ENCODE peak calls at places on chromosomes 3 and 15, in five cellular contexts. One of them, this sample, is unnamed.

GRCh38 chr3:117097356-117097755 is 387.8 kb downstream of the TUSC7 start:
- DNase-seq in mammary epithelial cell: no peak
- DNase-seq in gastrocnemius medialis: no peak
- DNase-seq in stomach: no peak
- DNase-seq in tibial artery: no peak
- DNase-seq in this sample: no peak

GRCh38 chr15:98668566-98669308 is 20.4 kb downstream of the IGF1R start:
- DNase-seq in stomach: no peak
- DNase-seq in tibial artery: no peak
- DNase-seq in gastrocnemius medialis: no peak
- DNase-seq in mammary epithelial cell: peak; percentile 93
- DNase-seq in this sample: peak; percentile 91

GRCh38 chr3:48694610-48695051 is 8.9 kb upstream of the NCKIPSD start:
- DNase-seq in stomach: peak; percentile 64
- DNase-seq in gastrocnemius medialis: peak; percentile 66
- DNase-seq in tibial artery: peak; percentile 90
- DNase-seq in mammary epithelial cell: peak; percentile 85
- DNase-seq in this sample: peak; percentile 79

GRCh38 chr15:28105224-28105791 is 6.2 kb upstream of the OCA2 start:
- DNase-seq in mammary epithelial cell: no peak
- DNase-seq in tibial artery: no peak
- DNase-seq in gastrocnemius medialis: no peak
- DNase-seq in stomach: no peak
- DNase-seq in this sample: no peak

GRCh38 chr3:46677096-46677702 is 16.3 kb downstream of the ALS2CL start:
- DNase-seq in tibial artery: no peak
- DNase-seq in stomach: no peak
- DNase-seq in gastrocnemius medialis: no peak
- DNase-seq in mammary epithelial cell: no peak
- DNase-seq in this sample: no peak

GRCh38 chr15:73906346-73907017 is 19.8 kb upstream of the LOXL1 start:
- DNase-seq in stomach: no peak
- DNase-seq in tibial artery: no peak
- DNase-seq in mammary epithelial cell: no peak
- DNase-seq in gastrocnemius medialis: no peak
- DNase-seq in this sample: no peak

GRCh38 chr15:27902680-27903385 is 196.3 kb downstream of the OCA2 start:
- DNase-seq in stomach: no peak
- DNase-seq in mammary epithelial cell: no peak
- DNase-seq in gastrocnemius medialis: no peak
- DNase-seq in tibial artery: no peak
- DNase-seq in this sample: no peak

GRCh38 chr15:32878849-32879795 is 161.3 kb downstream of the GREM1 start:
- DNase-seq in gastrocnemius medialis: no peak
- DNase-seq in tibial artery: no peak
- DNase-seq in stomach: no peak
- DNase-seq in mammary epithelial cell: no peak
- DNase-seq in this sample: no peak

GRCh38 chr3:169241928-169242751 is 421.4 kb downstream of the MECOM start:
- DNase-seq in stomach: peak; percentile 54
- DNase-seq in gastrocnemius medialis: no peak
- DNase-seq in tibial artery: no peak
- DNase-seq in mammary epithelial cell: peak; percentile 30
- DNase-seq in this sample: peak; percentile 63

GRCh38 chr3:58249358-58250092 is 11.9 kb downstream of the ABHD6 start:
- DNase-seq in tibial artery: no peak
- DNase-seq in mammary epithelial cell: no peak
- DNase-seq in stomach: peak; percentile 63
- DNase-seq in gastrocnemius medialis: no peak
- DNase-seq in this sample: no peak

GRCh38 chr15:69099976-69100375 is 60.5 kb upstream of the GLCE start:
- DNase-seq in tibial artery: no peak
- DNase-seq in gastrocnemius medialis: no peak
- DNase-seq in mammary epithelial cell: no peak
- DNase-seq in stomach: no peak
- DNase-seq in this sample: no peak

DNA sequence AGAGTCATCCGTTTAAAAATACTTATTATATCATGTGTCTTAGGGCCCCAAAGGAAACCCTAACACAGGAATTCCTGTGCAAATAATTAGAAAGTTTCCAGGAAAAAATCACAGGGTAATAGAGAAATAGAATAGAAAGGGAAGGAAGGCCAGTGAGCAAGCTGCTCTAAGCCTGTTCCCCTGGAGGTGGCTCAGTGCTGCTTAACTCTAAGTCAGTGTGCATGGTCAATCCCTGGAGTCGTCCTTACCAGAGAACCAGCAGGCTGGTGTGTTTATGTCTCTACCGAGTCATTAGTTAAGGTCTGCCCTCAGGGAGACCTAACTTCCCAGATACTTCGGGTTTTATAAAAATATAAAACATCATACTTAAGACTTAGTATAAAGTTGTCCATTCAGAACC is 21.0 kb upstream of the MCF2L2 start:
- DNase-seq in tibial artery: no peak
- DNase-seq in stomach: no peak
- DNase-seq in mammary epithelial cell: no peak
- DNase-seq in gastrocnemius medialis: peak; percentile 22
- DNase-seq in this sample: no peak
- TF ChIP-seq CTCF in tibial artery: no peak
- TF ChIP-seq CTCF in stomach: no peak
- TF ChIP-seq CTCF in mammary epithelial cell: no peak
- TF ChIP-seq CTCF in gastrocnemius medialis: no peak
- TF ChIP-seq CTCF in this sample: no peak

DNA sequence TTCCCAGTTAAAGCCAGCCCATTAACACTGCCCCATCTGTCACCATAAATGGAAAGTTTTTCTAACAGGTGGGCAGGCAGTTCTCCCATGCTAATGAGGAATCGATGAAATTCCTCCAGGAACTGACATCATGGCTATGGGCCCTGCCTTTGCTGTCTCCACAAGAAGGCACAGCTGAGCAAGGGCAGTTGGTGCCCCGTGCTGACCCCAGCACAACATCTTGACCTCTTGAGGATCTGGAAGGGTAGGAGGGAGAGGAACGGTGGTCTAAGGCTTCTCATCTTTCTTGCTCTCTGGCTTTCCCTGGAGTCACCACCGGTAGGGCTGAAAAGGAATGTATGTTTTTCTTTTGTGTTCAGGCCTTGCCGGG is 46.7 kb downstream of the CHCHD6 start:
- DNase-seq in gastrocnemius medialis: no peak
- DNase-seq in stomach: no peak
- DNase-seq in tibial artery: no peak
- DNase-seq in mammary epithelial cell: no peak
- DNase-seq in this sample: no peak
- H3K27me3 ChIP-seq in gastrocnemius medialis: no peaks in the 10 kb centered on the region
- H3K27me3 ChIP-seq in stomach: no peaks in the 10 kb centered on the region
- H3K27me3 ChIP-seq in tibial artery: no peaks in the 10 kb centered on the region
- H3K27me3 ChIP-seq in mammary epithelial cell: no peaks in the 10 kb centered on the region
- H3K27me3 ChIP-seq in this sample: no peaks in the 10 kb centered on the region

DNA sequence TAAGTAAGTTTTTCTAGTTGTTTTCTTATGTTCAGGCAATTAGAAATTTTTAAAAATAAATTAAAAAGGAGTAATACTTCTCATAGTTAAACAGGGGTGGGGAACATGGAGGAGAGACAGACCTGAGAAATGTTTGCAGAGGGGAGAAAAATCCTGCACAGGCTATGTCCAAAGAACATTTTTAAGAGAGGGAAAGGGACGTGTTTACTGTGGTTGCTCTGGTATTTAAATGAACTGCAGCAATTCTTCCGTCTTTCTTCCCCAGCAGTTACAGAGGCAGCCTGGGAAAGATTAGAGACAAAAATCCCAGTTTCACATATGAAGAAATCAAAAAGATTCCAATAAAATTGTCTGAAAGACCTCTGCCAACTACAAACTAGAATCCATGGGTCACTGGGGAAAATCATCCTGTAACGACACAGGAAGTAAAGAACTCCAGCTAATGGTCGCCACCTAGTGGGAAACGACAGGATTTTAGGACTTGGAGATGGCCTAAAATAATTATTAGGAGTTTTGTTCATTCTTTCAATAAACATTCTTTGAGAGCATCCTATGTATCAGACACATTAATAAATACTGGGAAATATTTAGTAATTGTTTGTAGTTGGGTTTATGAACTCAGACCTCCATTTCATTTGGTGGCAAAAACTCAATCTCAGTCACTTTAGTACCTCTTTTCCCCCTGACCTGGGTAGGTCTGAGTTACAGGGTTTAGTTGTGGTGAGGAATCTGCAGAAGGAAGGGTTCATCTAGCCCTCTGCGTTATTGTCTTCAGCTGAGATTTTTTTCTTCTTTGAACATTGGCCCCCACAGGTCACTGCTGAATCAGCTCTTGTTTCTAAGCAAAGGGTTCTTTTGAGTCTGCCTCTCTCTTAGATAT is 69.9 kb upstream of the GOLIM4 start:
- DNase-seq in stomach: peak; percentile 66
- DNase-seq in gastrocnemius medialis: peak; percentile 38
- DNase-seq in tibial artery: no peak
- DNase-seq in mammary epithelial cell: peak; percentile 53
- DNase-seq in this sample: peak; percentile 73
- TF ChIP-seq CTCF in stomach: peak; percentile 83
- TF ChIP-seq CTCF in gastrocnemius medialis: peak; percentile 73
- TF ChIP-seq CTCF in tibial artery: peak; percentile 81
- TF ChIP-seq CTCF in mammary epithelial cell: peak; percentile 77
- TF ChIP-seq CTCF in this sample: peak; percentile 44

DNA sequence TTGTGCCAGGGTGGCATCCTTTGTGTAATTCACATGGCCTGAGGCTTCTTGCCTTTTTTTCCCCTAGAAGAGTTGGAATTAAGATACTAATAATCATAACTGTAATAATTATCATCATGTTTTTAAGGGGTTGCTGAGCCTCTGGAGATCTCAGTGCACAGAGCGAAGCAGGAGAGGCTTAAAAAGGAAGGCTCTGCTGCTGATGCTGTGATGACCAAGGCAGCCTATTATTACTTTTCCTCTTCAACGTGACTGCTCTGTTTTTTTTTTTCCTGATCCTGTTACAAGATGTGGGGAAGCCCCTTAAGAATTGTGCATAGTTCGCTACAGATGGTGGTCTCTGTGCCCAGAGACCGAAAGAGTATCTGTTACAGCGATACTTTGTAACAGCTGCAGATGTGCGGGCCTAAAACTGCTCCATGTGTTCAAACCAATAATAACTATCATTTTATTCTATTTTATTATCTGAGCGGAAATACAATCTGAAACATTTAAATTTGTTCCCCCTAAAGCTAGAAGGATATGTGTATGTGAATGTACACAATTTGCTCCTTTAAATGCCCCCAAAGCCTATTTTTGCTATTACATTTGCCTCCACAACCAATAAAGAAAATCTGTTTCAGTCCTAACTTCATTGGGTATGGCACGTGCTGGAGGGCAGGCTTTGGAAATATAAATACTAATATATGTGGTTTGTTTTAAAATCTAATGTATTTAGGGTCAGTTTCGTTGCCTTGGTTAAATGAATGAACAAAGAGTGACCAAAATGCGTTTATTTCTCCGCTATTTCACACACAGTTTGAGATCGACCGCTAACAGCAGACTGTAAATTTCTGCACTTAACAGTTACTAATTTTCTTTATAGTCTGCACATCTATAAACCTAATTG is 4.6 kb downstream of the SHOX2 start:
- DNase-seq in mammary epithelial cell: no peak
- DNase-seq in stomach: no peak
- DNase-seq in tibial artery: no peak
- DNase-seq in gastrocnemius medialis: no peak
- DNase-seq in this sample: no peak
- H3K27me3 ChIP-seq in mammary epithelial cell: peaks cover 51% of the 10 kb centered on the region
- H3K27me3 ChIP-seq in stomach: peaks cover 96% of the 10 kb centered on the region
- H3K27me3 ChIP-seq in tibial artery: no peaks in the 10 kb centered on the region
- H3K27me3 ChIP-seq in gastrocnemius medialis: peaks cover 93% of the 10 kb centered on the region
- H3K27me3 ChIP-seq in this sample: peaks cover 69% of the 10 kb centered on the region

GRCh38 chr3:155382396-155383042 is 89.0 kb upstream of the STRIT1 start:
- DNase-seq in tibial artery: peak; percentile 67
- DNase-seq in mammary epithelial cell: peak; percentile 52
- DNase-seq in stomach: peak; percentile 82
- DNase-seq in gastrocnemius medialis: peak; percentile 38
- DNase-seq in this sample: peak; percentile 63
- TF ChIP-seq CTCF in tibial artery: peak; percentile 31
- TF ChIP-seq CTCF in mammary epithelial cell: peak; percentile 81
- TF ChIP-seq CTCF in stomach: peak; percentile 56
- TF ChIP-seq CTCF in gastrocnemius medialis: peak; percentile 18
- TF ChIP-seq CTCF in this sample: peak; percentile 87

GRCh38 chr3:194283218-194284006 is 67.7 kb downstream of the CPN2 start:
- DNase-seq in tibial artery: peak; percentile 64
- DNase-seq in mammary epithelial cell: no peak
- DNase-seq in stomach: no peak
- DNase-seq in gastrocnemius medialis: peak; percentile 35
- DNase-seq in this sample: no peak
- H3K27me3 ChIP-seq in tibial artery: peaks cover 23% of the 10 kb centered on the region
- H3K27me3 ChIP-seq in mammary epithelial cell: no peaks in the 10 kb centered on the region
- H3K27me3 ChIP-seq in stomach: no peaks in the 10 kb centered on the region
- H3K27me3 ChIP-seq in gastrocnemius medialis: no peaks in the 10 kb centered on the region
- H3K27me3 ChIP-seq in this sample: no peaks in the 10 kb centered on the region

GRCh38 chr3:143972495-143973351 is 1.1 kb downstream of the DIPK2A start:
- DNase-seq in tibial artery: peak; percentile 83
- DNase-seq in gastrocnemius medialis: peak; percentile 60
- DNase-seq in stomach: peak; percentile 75
- DNase-seq in mammary epithelial cell: peak; percentile 81
- DNase-seq in this sample: peak; percentile 73

GRCh38 chr3:143971367-143972154 is at the start of gene DIPK2A:
- DNase-seq in mammary epithelial cell: peak; percentile 94
- DNase-seq in tibial artery: peak; percentile 98
- DNase-seq in stomach: peak; percentile 95
- DNase-seq in gastrocnemius medialis: peak; percentile 94
- DNase-seq in this sample: peak; percentile 85

GRCh38 chr3:143973352-143974021 is 1.9 kb downstream of the DIPK2A start:
- DNase-seq in tibial artery: no peak
- DNase-seq in stomach: no peak
- DNase-seq in mammary epithelial cell: peak; percentile 39
- DNase-seq in gastrocnemius medialis: no peak
- DNase-seq in this sample: peak; percentile 23

GRCh38 chr3:143972155-143972494 is 502 bp downstream of the DIPK2A start:
- DNase-seq in stomach: no peak
- DNase-seq in mammary epithelial cell: no peak
- DNase-seq in gastrocnemius medialis: no peak
- DNase-seq in tibial artery: no peak
- DNase-seq in this sample: no peak

DNA sequence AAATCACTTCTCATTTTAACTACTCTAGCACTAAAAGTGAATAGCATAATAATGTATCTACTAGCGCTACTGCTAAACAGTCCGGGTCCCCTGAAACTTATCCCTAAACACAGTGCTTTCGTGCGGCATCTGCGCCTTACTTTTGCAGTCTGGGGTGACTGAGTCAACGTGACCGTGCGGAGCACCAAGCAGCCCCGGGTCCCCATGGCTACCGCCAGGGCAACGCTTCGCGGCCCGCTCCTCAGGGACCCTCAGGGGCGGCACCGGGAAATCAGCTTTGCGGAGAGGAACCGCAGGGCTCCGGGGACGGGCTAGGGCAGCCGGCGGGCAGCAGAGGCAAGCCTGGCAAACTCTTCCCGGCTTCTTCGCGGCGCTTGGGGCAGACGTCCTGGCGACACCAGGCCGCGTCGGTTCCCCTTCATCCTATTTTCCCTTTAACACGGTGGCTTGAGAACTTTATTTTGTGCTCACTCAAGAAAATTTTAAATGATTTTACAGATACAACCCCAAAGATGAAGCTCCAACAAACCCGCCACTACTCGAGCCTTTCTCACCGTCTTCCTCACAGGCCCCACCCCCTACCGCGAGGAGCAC is 753 bp upstream of the DIPK2A start:
- DNase-seq in tibial artery: peak; percentile 75
- DNase-seq in gastrocnemius medialis: peak; percentile 28
- DNase-seq in mammary epithelial cell: peak; percentile 37
- DNase-seq in stomach: peak; percentile 36
- DNase-seq in this sample: peak; percentile 37
- TF ChIP-seq CTCF in tibial artery: peak; percentile 25
- TF ChIP-seq CTCF in gastrocnemius medialis: peak; percentile 12
- TF ChIP-seq CTCF in mammary epithelial cell: no peak
- TF ChIP-seq CTCF in stomach: no peak
- TF ChIP-seq CTCF in this sample: peak; percentile 10